ENCODE peak calls at places on chromosomes 13 and 19, in eight cellular contexts. One of them, this sample, is unnamed.
A peak's percentile ranks its signal among the peaks of the same experiment; 100 is the strongest.

GRCh38 chr19:55593096-55593772 is 6.1 kb downstream of the FIZ1 start:
- DNase-seq in breast epithelium: no peak
- DNase-seq in IMR-90: no peak
- DNase-seq in heart left ventricle: no peak
- DNase-seq in A549: no peak
- DNase-seq in tibial nerve: no peak
- DNase-seq in Peyer's patch: no peak
- DNase-seq in HCT116: no peak
- DNase-seq in this sample: no peak

GRCh38 chr13:39245688-39246087 is 207.4 kb downstream of the NHLRC3 start:
- DNase-seq in breast epithelium: no peak
- DNase-seq in IMR-90: no peak
- DNase-seq in heart left ventricle: no peak
- DNase-seq in A549: no peak
- DNase-seq in tibial nerve: no peak
- DNase-seq in Peyer's patch: no peak
- DNase-seq in HCT116: no peak
- DNase-seq in this sample: no peak

GRCh38 chr13:35909837-35910236 is 221.3 kb downstream of the DCLK1 start:
- DNase-seq in breast epithelium: no peak
- DNase-seq in IMR-90: no peak
- DNase-seq in heart left ventricle: no peak
- DNase-seq in A549: no peak
- DNase-seq in tibial nerve: no peak
- DNase-seq in Peyer's patch: no peak
- DNase-seq in HCT116: no peak
- DNase-seq in this sample: no peak

GRCh38 chr13:60852886-60853285 is 455.9 kb downstream of the TDRD3 start:
- DNase-seq in breast epithelium: no peak
- DNase-seq in IMR-90: no peak
- DNase-seq in heart left ventricle: no peak
- DNase-seq in A549: no peak
- DNase-seq in tibial nerve: no peak
- DNase-seq in Peyer's patch: no peak
- DNase-seq in HCT116: no peak
- DNase-seq in this sample: no peak

GRCh38 chr19:19202707-19203011 is 555 bp downstream of the NR2C2AP start:
- DNase-seq in breast epithelium: no peak
- DNase-seq in IMR-90: no peak
- DNase-seq in heart left ventricle: no peak
- DNase-seq in A549: no peak
- DNase-seq in tibial nerve: no peak
- DNase-seq in Peyer's patch: no peak
- DNase-seq in HCT116: no peak
- DNase-seq in this sample: no peak

GRCh38 chr13:67224148-67224846 is 5.8 kb downstream of the PCDH9 start:
- DNase-seq in breast epithelium: peak; percentile 54
- DNase-seq in IMR-90: peak; percentile 82
- DNase-seq in heart left ventricle: peak; percentile 74
- DNase-seq in A549: peak; percentile 88
- DNase-seq in tibial nerve: peak; percentile 73
- DNase-seq in Peyer's patch: peak; percentile 62
- DNase-seq in HCT116: peak; percentile 59
- DNase-seq in this sample: no peak

GRCh38 chr13:111937763-111938375 is 129.1 kb upstream of the SOX1 start:
- DNase-seq in breast epithelium: no peak
- DNase-seq in IMR-90: no peak
- DNase-seq in heart left ventricle: no peak
- DNase-seq in A549: no peak
- DNase-seq in tibial nerve: no peak
- DNase-seq in Peyer's patch: peak; percentile 41
- DNase-seq in HCT116: no peak
- DNase-seq in this sample: no peak

GRCh38 chr13:20127563-20128458 is 33.0 kb downstream of the GJA3 start:
- DNase-seq in breast epithelium: peak; percentile 25
- DNase-seq in IMR-90: peak; percentile 16
- DNase-seq in heart left ventricle: peak; percentile 82
- DNase-seq in A549: peak; percentile 60
- DNase-seq in tibial nerve: peak; percentile 26
- DNase-seq in Peyer's patch: peak; percentile 76
- DNase-seq in HCT116: no peak
- DNase-seq in this sample: no peak

GRCh38 chr19:1441677-1442438 is 3.7 kb downstream of the RPS15 start:
- DNase-seq in breast epithelium: no peak
- DNase-seq in IMR-90: no peak
- DNase-seq in heart left ventricle: no peak
- DNase-seq in A549: no peak
- DNase-seq in tibial nerve: no peak
- DNase-seq in Peyer's patch: no peak
- DNase-seq in HCT116: no peak
- DNase-seq in this sample: no peak
- H3K4me1 ChIP-seq in breast epithelium: peaks cover 22% of the 10 kb centered on the region
- H3K4me1 ChIP-seq in IMR-90: peaks cover 11% of the 10 kb centered on the region
- H3K4me1 ChIP-seq in heart left ventricle: peaks cover 54% of the 10 kb centered on the region
- H3K4me1 ChIP-seq in A549: peaks cover 47% of the 10 kb centered on the region
- H3K4me1 ChIP-seq in tibial nerve: peaks cover 53% of the 10 kb centered on the region
- H3K4me1 ChIP-seq in Peyer's patch: peaks cover 17% of the 10 kb centered on the region
- H3K4me1 ChIP-seq in HCT116: peaks cover 88% of the 10 kb centered on the region
- H3K4me1 ChIP-seq in this sample: peaks cover 44% of the 10 kb centered on the region

DNA sequence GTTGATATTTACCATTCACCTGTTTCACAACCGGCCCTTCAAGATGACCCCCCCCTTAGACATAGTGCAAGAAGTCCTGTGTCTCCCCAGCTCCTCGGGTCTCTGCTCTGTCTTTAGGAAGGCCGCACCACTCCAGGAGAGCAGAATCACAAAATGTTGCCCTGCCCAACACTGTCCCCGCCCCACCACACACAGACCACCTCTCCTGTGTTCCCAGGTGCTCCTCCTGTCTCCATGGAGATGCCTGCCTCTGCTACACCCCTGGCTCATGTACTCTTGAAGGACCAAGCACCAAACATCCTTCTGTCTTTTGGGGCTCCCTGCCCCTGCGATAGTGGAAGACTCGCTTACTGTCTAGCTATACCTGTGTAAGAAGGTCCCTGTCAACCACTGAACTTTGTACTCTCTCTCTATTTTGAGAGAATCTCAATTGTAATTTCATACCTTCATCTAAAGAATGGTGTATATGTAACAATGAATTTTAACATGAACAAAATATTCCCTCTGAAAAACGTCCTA is 9.6 kb upstream of the TNFRSF19 start:
- DNase-seq in breast epithelium: no peak
- DNase-seq in IMR-90: no peak
- DNase-seq in heart left ventricle: no peak
- DNase-seq in A549: no peak
- DNase-seq in tibial nerve: no peak
- DNase-seq in Peyer's patch: no peak
- DNase-seq in HCT116: no peak
- DNase-seq in this sample: no peak
- TF ChIP-seq POLR2A in breast epithelium: no peak
- TF ChIP-seq POLR2A in IMR-90: no peak
- TF ChIP-seq POLR2A in heart left ventricle: no peak
- TF ChIP-seq POLR2A in A549: no peak
- TF ChIP-seq POLR2A in tibial nerve: no peak
- TF ChIP-seq POLR2A in Peyer's patch: no peak
- TF ChIP-seq POLR2A in HCT116: no peak
- TF ChIP-seq POLR2A in this sample: no peak

GRCh38 chr13:70544706-70545105 is 436.5 kb upstream of the KLHL1 start:
- DNase-seq in breast epithelium: no peak
- DNase-seq in IMR-90: no peak
- DNase-seq in heart left ventricle: no peak
- DNase-seq in A549: no peak
- DNase-seq in tibial nerve: no peak
- DNase-seq in Peyer's patch: no peak
- DNase-seq in HCT116: no peak
- DNase-seq in this sample: no peak
- H3K27ac ChIP-seq in breast epithelium: no peak overlapping the region
- H3K27ac ChIP-seq in IMR-90: no peak overlapping the region
- H3K27ac ChIP-seq in heart left ventricle: no peak overlapping the region
- H3K27ac ChIP-seq in A549: no peak overlapping the region
- H3K27ac ChIP-seq in tibial nerve: no peak overlapping the region
- H3K27ac ChIP-seq in Peyer's patch: no peak overlapping the region
- H3K27ac ChIP-seq in HCT116: no peak overlapping the region
- H3K27ac ChIP-seq in this sample: no peak overlapping the region

GRCh38 chr19:42524943-42525342 is 3.3 kb downstream of the CEACAM1 start:
- DNase-seq in breast epithelium: no peak
- DNase-seq in IMR-90: no peak
- DNase-seq in heart left ventricle: no peak
- DNase-seq in A549: no peak
- DNase-seq in tibial nerve: no peak
- DNase-seq in Peyer's patch: no peak
- DNase-seq in HCT116: no peak
- DNase-seq in this sample: no peak

GRCh38 chr19:42529248-42529764 is 1.0 kb upstream of the CEACAM1 start:
- DNase-seq in breast epithelium: peak; percentile 71
- DNase-seq in IMR-90: peak; percentile 19
- DNase-seq in heart left ventricle: peak; percentile 44
- DNase-seq in A549: peak; percentile 79
- DNase-seq in tibial nerve: peak; percentile 70
- DNase-seq in Peyer's patch: peak; percentile 85
- DNase-seq in HCT116: peak; percentile 31
- DNase-seq in this sample: no peak

GRCh38 chr19:42528354-42529247 is at the start of gene CEACAM1:
- DNase-seq in breast epithelium: peak; percentile 72
- DNase-seq in IMR-90: no peak
- DNase-seq in heart left ventricle: peak; percentile 43
- DNase-seq in A549: no peak
- DNase-seq in tibial nerve: no peak
- DNase-seq in Peyer's patch: peak; percentile 85
- DNase-seq in HCT116: no peak
- DNase-seq in this sample: no peak

GRCh38 chr19:42519108-42519507 is 9.2 kb downstream of the CEACAM1 start:
- DNase-seq in breast epithelium: no peak
- DNase-seq in IMR-90: no peak
- DNase-seq in heart left ventricle: no peak
- DNase-seq in A549: no peak
- DNase-seq in tibial nerve: no peak
- DNase-seq in Peyer's patch: no peak
- DNase-seq in HCT116: no peak
- DNase-seq in this sample: no peak

DNA sequence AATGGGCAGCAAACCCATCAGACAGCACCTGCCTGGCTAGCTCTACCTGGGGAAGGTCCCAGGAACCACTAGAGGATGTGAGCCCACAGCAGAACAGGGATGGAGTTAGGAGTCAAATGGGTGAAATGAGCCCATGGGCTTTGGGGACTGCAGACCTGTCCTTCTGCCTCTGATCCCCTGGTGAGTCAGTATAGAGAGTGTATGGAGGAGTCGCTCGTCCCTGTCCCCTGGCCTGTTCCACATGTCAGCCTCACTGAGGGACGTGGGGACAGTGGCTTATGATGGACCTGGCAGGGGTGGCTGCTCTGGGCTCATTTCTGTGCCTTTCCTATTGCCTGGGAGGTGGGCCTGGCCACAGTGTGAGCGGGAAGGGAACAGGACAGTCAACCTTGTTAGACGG is 4.0 kb downstream of the CEACAM1 start:
- DNase-seq in breast epithelium: peak; percentile 3
- DNase-seq in IMR-90: no peak
- DNase-seq in heart left ventricle: no peak
- DNase-seq in A549: no peak
- DNase-seq in tibial nerve: no peak
- DNase-seq in Peyer's patch: no peak
- DNase-seq in HCT116: no peak
- DNase-seq in this sample: no peak
- H3K4me1 ChIP-seq in breast epithelium: no peaks in the 10 kb centered on the region
- H3K4me1 ChIP-seq in IMR-90: no peaks in the 10 kb centered on the region
- H3K4me1 ChIP-seq in heart left ventricle: peaks cover 11% of the 10 kb centered on the region
- H3K4me1 ChIP-seq in A549: peaks cover 12% of the 10 kb centered on the region
- H3K4me1 ChIP-seq in tibial nerve: peaks cover 13% of the 10 kb centered on the region
- H3K4me1 ChIP-seq in Peyer's patch: peaks cover 6% of the 10 kb centered on the region
- H3K4me1 ChIP-seq in HCT116: peaks cover 13% of the 10 kb centered on the region
- H3K4me1 ChIP-seq in this sample: peaks cover 11% of the 10 kb centered on the region

GRCh38 chr19:12092065-12092867 is 27.7 kb downstream of the ZNF844 start:
- DNase-seq in breast epithelium: peak; percentile 54
- DNase-seq in IMR-90: peak; percentile 86
- DNase-seq in heart left ventricle: peak; percentile 89
- DNase-seq in A549: no peak
- DNase-seq in tibial nerve: peak; percentile 58
- DNase-seq in Peyer's patch: peak; percentile 80
- DNase-seq in HCT116: no peak
- DNase-seq in this sample: peak; percentile 8
- TF ChIP-seq POLR2A in breast epithelium: no peak
- TF ChIP-seq POLR2A in IMR-90: no peak
- TF ChIP-seq POLR2A in heart left ventricle: peak; percentile 63
- TF ChIP-seq POLR2A in A549: no peak
- TF ChIP-seq POLR2A in tibial nerve: peak; percentile 40
- TF ChIP-seq POLR2A in Peyer's patch: no peak
- TF ChIP-seq POLR2A in HCT116: no peak
- TF ChIP-seq POLR2A in this sample: no peak

GRCh38 chr13:98176777-98177608 is at the start of gene RNF113B:
- DNase-seq in breast epithelium: no peak
- DNase-seq in IMR-90: no peak
- DNase-seq in heart left ventricle: no peak
- DNase-seq in A549: no peak
- DNase-seq in tibial nerve: no peak
- DNase-seq in Peyer's patch: no peak
- DNase-seq in HCT116: no peak
- DNase-seq in this sample: no peak

GRCh38 chr13:98173431-98173921 is 3.6 kb downstream of the RNF113B start:
- DNase-seq in breast epithelium: no peak
- DNase-seq in IMR-90: peak; percentile 99
- DNase-seq in heart left ventricle: no peak
- DNase-seq in A549: peak; percentile 46
- DNase-seq in tibial nerve: peak; percentile 10
- DNase-seq in Peyer's patch: no peak
- DNase-seq in HCT116: peak; percentile 29
- DNase-seq in this sample: no peak

GRCh38 chr13:98175823-98176222 is 1.2 kb downstream of the RNF113B start:
- DNase-seq in breast epithelium: no peak
- DNase-seq in IMR-90: peak; percentile 63
- DNase-seq in heart left ventricle: no peak
- DNase-seq in A549: no peak
- DNase-seq in tibial nerve: no peak
- DNase-seq in Peyer's patch: no peak
- DNase-seq in HCT116: no peak
- DNase-seq in this sample: no peak

GRCh38 chr13:98174321-98174720 is 2.7 kb downstream of the RNF113B start:
- DNase-seq in breast epithelium: no peak
- DNase-seq in IMR-90: no peak
- DNase-seq in heart left ventricle: no peak
- DNase-seq in A549: no peak
- DNase-seq in tibial nerve: no peak
- DNase-seq in Peyer's patch: no peak
- DNase-seq in HCT116: no peak
- DNase-seq in this sample: no peak

DNA sequence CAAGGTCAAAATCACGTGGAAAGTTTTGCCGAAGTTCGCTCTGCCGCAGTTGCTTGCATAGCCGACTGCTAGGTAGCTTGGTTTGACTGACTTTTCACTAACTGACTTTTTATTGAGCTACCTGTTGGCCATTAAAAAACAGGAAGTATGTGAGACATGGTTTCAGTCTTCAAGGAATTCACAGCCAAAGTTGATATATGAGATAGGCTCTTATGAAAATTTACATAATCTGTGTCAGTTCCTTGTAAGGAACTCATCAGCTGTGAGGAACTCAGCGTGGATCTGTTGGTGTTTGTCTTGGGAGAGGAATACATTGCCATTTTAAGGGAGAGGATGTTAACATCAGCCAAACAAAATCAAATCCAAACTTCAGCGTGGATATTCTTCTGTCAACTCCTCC is 2.1 kb downstream of the RNF113B start:
- DNase-seq in breast epithelium: no peak
- DNase-seq in IMR-90: peak; percentile 31
- DNase-seq in heart left ventricle: no peak
- DNase-seq in A549: no peak
- DNase-seq in tibial nerve: no peak
- DNase-seq in Peyer's patch: no peak
- DNase-seq in HCT116: no peak
- DNase-seq in this sample: no peak
- H3K27ac ChIP-seq in breast epithelium: peak overlapping the region; percentile 92
- H3K27ac ChIP-seq in IMR-90: peak overlapping the region; percentile 87
- H3K27ac ChIP-seq in heart left ventricle: no peak overlapping the region
- H3K27ac ChIP-seq in A549: no peak overlapping the region
- H3K27ac ChIP-seq in tibial nerve: no peak overlapping the region
- H3K27ac ChIP-seq in Peyer's patch: no peak overlapping the region
- H3K27ac ChIP-seq in HCT116: no peak overlapping the region
- H3K27ac ChIP-seq in this sample: peak overlapping the region; percentile 11

This sample was measured in esophagus squamous epithelium.